ENCODE peak calls at places on chromosomes 12 and 14, in four cellular contexts. One of them, this sample, is unnamed.

GRCh38 chr14:69582207-69582606 is 7.5 kb upstream of the CCDC177 start:
- DNase-seq in SK-N-DZ: no peak
- DNase-seq in activated naive CD4-positive, alpha-beta T cell: no peak
- DNase-seq in T-helper 9 cell: no peak
- DNase-seq in this sample: no peak

GRCh38 chr12:42660968-42661937 is 71.7 kb upstream of the PRICKLE1 start:
- DNase-seq in T-helper 9 cell: no peak
- DNase-seq in activated naive CD4-positive, alpha-beta T cell: no peak
- DNase-seq in SK-N-DZ: no peak
- DNase-seq in this sample: no peak

GRCh38 chr12:57454566-57455373 is at the start of gene INHBE:
- DNase-seq in SK-N-DZ: peak; percentile 87
- DNase-seq in T-helper 9 cell: no peak
- DNase-seq in activated naive CD4-positive, alpha-beta T cell: no peak
- DNase-seq in this sample: no peak

GRCh38 chr14:89444044-89444443 is 27.0 kb upstream of the FOXN3 start:
- DNase-seq in activated naive CD4-positive, alpha-beta T cell: no peak
- DNase-seq in T-helper 9 cell: no peak
- DNase-seq in SK-N-DZ: no peak
- DNase-seq in this sample: no peak

GRCh38 chr12:2125651-2126050 is 72.9 kb downstream of the CACNA1C start:
- DNase-seq in activated naive CD4-positive, alpha-beta T cell: no peak
- DNase-seq in SK-N-DZ: no peak
- DNase-seq in T-helper 9 cell: no peak
- DNase-seq in this sample: no peak

GRCh38 chr12:89345830-89346740 is 6.2 kb downstream of the DUSP6 start:
- DNase-seq in T-helper 9 cell: no peak
- DNase-seq in activated naive CD4-positive, alpha-beta T cell: no peak
- DNase-seq in SK-N-DZ: no peak
- DNase-seq in this sample: no peak

GRCh38 chr14:25484194-25484593 is 434.2 kb upstream of the STXBP6 start:
- DNase-seq in T-helper 9 cell: no peak
- DNase-seq in SK-N-DZ: no peak
- DNase-seq in activated naive CD4-positive, alpha-beta T cell: no peak
- DNase-seq in this sample: no peak

GRCh38 chr14:105161964-105162363 is 6.6 kb downstream of the JAG2 start:
- DNase-seq in activated naive CD4-positive, alpha-beta T cell: no peak
- DNase-seq in SK-N-DZ: no peak
- DNase-seq in T-helper 9 cell: no peak
- DNase-seq in this sample: no peak

GRCh38 chr14:91018465-91018864 is 42.0 kb downstream of the RPS6KA5 start:
- DNase-seq in activated naive CD4-positive, alpha-beta T cell: no peak
- DNase-seq in T-helper 9 cell: no peak
- DNase-seq in SK-N-DZ: no peak
- DNase-seq in this sample: no peak

GRCh38 chr12:65894127-65894526 is 69.8 kb downstream of the HMGA2 start:
- DNase-seq in SK-N-DZ: no peak
- DNase-seq in activated naive CD4-positive, alpha-beta T cell: no peak
- DNase-seq in T-helper 9 cell: no peak
- DNase-seq in this sample: no peak

GRCh38 chr14:58572092-58572853 is 65.5 kb upstream of the DACT1 start:
- DNase-seq in activated naive CD4-positive, alpha-beta T cell: peak; percentile 10
- DNase-seq in T-helper 9 cell: no peak
- DNase-seq in SK-N-DZ: no peak
- DNase-seq in this sample: no peak

GRCh38 chr12:74903522-74903921 is 306.1 kb downstream of the KCNC2 start:
- DNase-seq in SK-N-DZ: no peak
- DNase-seq in T-helper 9 cell: no peak
- DNase-seq in activated naive CD4-positive, alpha-beta T cell: no peak
- DNase-seq in this sample: no peak

GRCh38 chr12:57154076-57154475 is 6.7 kb upstream of the LRP1-AS start:
- DNase-seq in activated naive CD4-positive, alpha-beta T cell: no peak
- DNase-seq in T-helper 9 cell: no peak
- DNase-seq in SK-N-DZ: peak; percentile 65
- DNase-seq in this sample: no peak

GRCh38 chr14:80213602-80214001 is 2.3 kb upstream of the DIO2 start:
- DNase-seq in SK-N-DZ: no peak
- DNase-seq in activated naive CD4-positive, alpha-beta T cell: no peak
- DNase-seq in T-helper 9 cell: no peak
- DNase-seq in this sample: no peak

GRCh38 chr12:116400671-116401357 is 123.3 kb upstream of the MED13L start:
- DNase-seq in activated naive CD4-positive, alpha-beta T cell: no peak
- DNase-seq in SK-N-DZ: no peak
- DNase-seq in T-helper 9 cell: no peak
- DNase-seq in this sample: no peak

GRCh38 chr12:11174022-11174421 is 3.0 kb downstream of the SMIM10L1 start:
- DNase-seq in T-helper 9 cell: no peak
- DNase-seq in activated naive CD4-positive, alpha-beta T cell: no peak
- DNase-seq in SK-N-DZ: no peak
- DNase-seq in this sample: no peak

GRCh38 chr12:7646178-7646475 is 19.6 kb downstream of the APOBEC1 start:
- DNase-seq in activated naive CD4-positive, alpha-beta T cell: no peak
- DNase-seq in T-helper 9 cell: no peak
- DNase-seq in SK-N-DZ: no peak
- DNase-seq in this sample: no peak

GRCh38 chr12:43104524-43104923 is 447.5 kb downstream of the ADAMTS20 start:
- DNase-seq in SK-N-DZ: no peak
- DNase-seq in activated naive CD4-positive, alpha-beta T cell: no peak
- DNase-seq in T-helper 9 cell: no peak
- DNase-seq in this sample: no peak

GRCh38 chr14:22200977-22201605 is 387.9 kb downstream of the DAD1 start:
- DNase-seq in activated naive CD4-positive, alpha-beta T cell: no peak
- DNase-seq in T-helper 9 cell: no peak
- DNase-seq in SK-N-DZ: no peak
- DNase-seq in this sample: no peak

GRCh38 chr14:92121207-92121669 is 268 bp downstream of the NDUFB1 start:
- DNase-seq in SK-N-DZ: peak; percentile 3
- DNase-seq in T-helper 9 cell: no peak
- DNase-seq in activated naive CD4-positive, alpha-beta T cell: no peak
- DNase-seq in this sample: no peak

GRCh38 chr14:90332271-90332584 is 487 bp upstream of the NRDE2 start:
- DNase-seq in activated naive CD4-positive, alpha-beta T cell: no peak
- DNase-seq in SK-N-DZ: no peak
- DNase-seq in T-helper 9 cell: no peak
- DNase-seq in this sample: no peak

GRCh38 chr14:69928111-69928523 is 48.9 kb downstream of the SMOC1 start:
- DNase-seq in SK-N-DZ: no peak
- DNase-seq in activated naive CD4-positive, alpha-beta T cell: no peak
- DNase-seq in T-helper 9 cell: no peak
- DNase-seq in this sample: no peak

GRCh38 chr12:130872179-130873096 is 572 bp downstream of the RAN start:
- DNase-seq in T-helper 9 cell: peak; percentile 38
- DNase-seq in SK-N-DZ: peak; percentile 25
- DNase-seq in activated naive CD4-positive, alpha-beta T cell: peak; percentile 46
- DNase-seq in this sample: peak; percentile 48

GRCh38 chr14:63046339-63047268 is 1.3 kb upstream of the KCNH5 start:
- DNase-seq in SK-N-DZ: no peak
- DNase-seq in T-helper 9 cell: no peak
- DNase-seq in activated naive CD4-positive, alpha-beta T cell: no peak
- DNase-seq in this sample: no peak

GRCh38 chr12:6263931-6264330 is 46.6 kb upstream of the PLEKHG6 start:
- DNase-seq in SK-N-DZ: peak; percentile 99
- DNase-seq in T-helper 9 cell: no peak
- DNase-seq in activated naive CD4-positive, alpha-beta T cell: no peak
- DNase-seq in this sample: no peak

GRCh38 chr12:114676142-114676741 is 7.7 kb downstream of the TBX3 start:
- DNase-seq in SK-N-DZ: no peak
- DNase-seq in activated naive CD4-positive, alpha-beta T cell: no peak
- DNase-seq in T-helper 9 cell: no peak
- DNase-seq in this sample: no peak

GRCh38 chr12:85557850-85558249 is 277.8 kb downstream of the ALX1 start:
- DNase-seq in SK-N-DZ: no peak
- DNase-seq in activated naive CD4-positive, alpha-beta T cell: no peak
- DNase-seq in T-helper 9 cell: no peak
- DNase-seq in this sample: no peak

GRCh38 chr12:105020241-105020962 is 34.3 kb downstream of the NOPCHAP1 start:
- DNase-seq in T-helper 9 cell: no peak
- DNase-seq in activated naive CD4-positive, alpha-beta T cell: no peak
- DNase-seq in SK-N-DZ: no peak
- DNase-seq in this sample: no peak

GRCh38 chr14:100901391-100902183 is 1.9 kb downstream of the RTL1 start:
- DNase-seq in activated naive CD4-positive, alpha-beta T cell: no peak
- DNase-seq in T-helper 9 cell: no peak
- DNase-seq in SK-N-DZ: no peak
- DNase-seq in this sample: no peak

GRCh38 chr12:66032739-66033138 is 97.8 kb downstream of the LLPH start:
- DNase-seq in T-helper 9 cell: no peak
- DNase-seq in activated naive CD4-positive, alpha-beta T cell: no peak
- DNase-seq in SK-N-DZ: no peak
- DNase-seq in this sample: no peak

GRCh38 chr14:104794641-104795467 is 694 bp downstream of the AKT1 start:
- DNase-seq in SK-N-DZ: no peak
- DNase-seq in T-helper 9 cell: no peak
- DNase-seq in activated naive CD4-positive, alpha-beta T cell: no peak
- DNase-seq in this sample: peak; percentile 30

GRCh38 chr12:109093022-109093918 is at the start of gene ALKBH2:
- DNase-seq in SK-N-DZ: peak; percentile 92
- DNase-seq in activated naive CD4-positive, alpha-beta T cell: peak; percentile 90
- DNase-seq in T-helper 9 cell: peak; percentile 93
- DNase-seq in this sample: peak; percentile 93

GRCh38 chr12:41277019-41277770 is 89.1 kb downstream of the PDZRN4 start:
- DNase-seq in SK-N-DZ: peak; percentile 59
- DNase-seq in T-helper 9 cell: no peak
- DNase-seq in activated naive CD4-positive, alpha-beta T cell: no peak
- DNase-seq in this sample: no peak

GRCh38 chr14:33218030-33218429 is 279.4 kb downstream of the NPAS3 start:
- DNase-seq in T-helper 9 cell: no peak
- DNase-seq in SK-N-DZ: no peak
- DNase-seq in activated naive CD4-positive, alpha-beta T cell: no peak
- DNase-seq in this sample: no peak

GRCh38 chr12:79886917-79887519 is 47.9 kb downstream of the PPP1R12A start:
- DNase-seq in activated naive CD4-positive, alpha-beta T cell: no peak
- DNase-seq in T-helper 9 cell: no peak
- DNase-seq in SK-N-DZ: peak; percentile 51
- DNase-seq in this sample: no peak

GRCh38 chr12:62517887-62518286 is 51.3 kb downstream of the MON2 start:
- DNase-seq in SK-N-DZ: no peak
- DNase-seq in activated naive CD4-positive, alpha-beta T cell: no peak
- DNase-seq in T-helper 9 cell: no peak
- DNase-seq in this sample: no peak

This sample was measured in activated gamma-delta T cell.